ENCODE peak calls at places on chromosomes 5 and 9, in four cellular contexts. One of them, this sample, is unnamed.

GRCh38 chr5:133854554-133854953 is 113.9 kb downstream of the C5orf15 start:
- DNase-seq in HepG2: no peak
- DNase-seq in K562: no peak
- DNase-seq in GM12878: no peak
- DNase-seq in this sample: no peak

GRCh38 chr5:38453506-38453905 is 102.9 kb downstream of the LIFR start:
- DNase-seq in HepG2: no peak
- DNase-seq in K562: no peak
- DNase-seq in GM12878: peak
- DNase-seq in this sample: no peak

GRCh38 chr9:84851935-84852585 is 182.5 kb downstream of the NTRK2 start:
- DNase-seq in HepG2: no peak
- DNase-seq in K562: no peak
- DNase-seq in GM12878: no peak
- DNase-seq in this sample: peak

GRCh38 chr9:80496901-80497565 is 925.3 kb downstream of the TLE4 start:
- DNase-seq in HepG2: no peak
- DNase-seq in K562: no peak
- DNase-seq in GM12878: no peak
- DNase-seq in this sample: no peak

GRCh38 chr5:145510324-145510723 is 324.8 kb downstream of the PRELID2 start:
- DNase-seq in HepG2: no peak
- DNase-seq in K562: no peak
- DNase-seq in GM12878: no peak
- DNase-seq in this sample: no peak

GRCh38 chr9:108241384-108241783 is 614.4 kb downstream of the ACTL7B start:
- DNase-seq in HepG2: no peak
- DNase-seq in K562: no peak
- DNase-seq in GM12878: no peak
- DNase-seq in this sample: no peak

GRCh38 chr9:109771796-109772525 is 8.0 kb upstream of the PALM2AKAP2 start:
- DNase-seq in HepG2: no peak
- DNase-seq in K562: no peak
- DNase-seq in GM12878: no peak
- DNase-seq in this sample: no peak

GRCh38 chr5:95895771-95896170 is 65.9 kb downstream of the ELL2 start:
- DNase-seq in HepG2: no peak
- DNase-seq in K562: no peak
- DNase-seq in GM12878: no peak
- DNase-seq in this sample: no peak

GRCh38 chr9:72753261-72753893 is 199.5 kb downstream of the ALDH1A1 start:
- DNase-seq in HepG2: no peak
- DNase-seq in K562: no peak
- DNase-seq in GM12878: no peak
- DNase-seq in this sample: peak

GRCh38 chr5:135538261-135538660 is 2.5 kb upstream of the NEUROG1 start:
- DNase-seq in HepG2: no peak
- DNase-seq in K562: no peak
- DNase-seq in GM12878: no peak
- DNase-seq in this sample: no peak

GRCh38 chr9:89439571-89439970 is 58.3 kb downstream of the SEMA4D start:
- DNase-seq in HepG2: no peak
- DNase-seq in K562: no peak
- DNase-seq in GM12878: no peak
- DNase-seq in this sample: no peak

GRCh38 chr9:102185962-102186361 is 447.5 kb upstream of the GRIN3A start:
- DNase-seq in HepG2: no peak
- DNase-seq in K562: no peak
- DNase-seq in GM12878: no peak
- DNase-seq in this sample: no peak

GRCh38 chr5:151047814-151048425 is 27.5 kb downstream of the GPX3 start:
- DNase-seq in HepG2: peak
- DNase-seq in K562: peak
- DNase-seq in GM12878: no peak
- DNase-seq in this sample: no peak

GRCh38 chr5:135042595-135042994 is 8.6 kb upstream of the PITX1 start:
- DNase-seq in HepG2: no peak
- DNase-seq in K562: no peak
- DNase-seq in GM12878: no peak
- DNase-seq in this sample: no peak

GRCh38 chr5:53378590-53379247 is 101.7 kb upstream of the FST start:
- DNase-seq in HepG2: no peak
- DNase-seq in K562: no peak
- DNase-seq in GM12878: no peak
- DNase-seq in this sample: no peak

GRCh38 chr5:141954193-141954592 is 3.8 kb downstream of the PCDH12 start:
- DNase-seq in HepG2: no peak
- DNase-seq in K562: no peak
- DNase-seq in GM12878: no peak
- DNase-seq in this sample: no peak

GRCh38 chr5:58246521-58246944 is 213.4 kb downstream of the PLK2 start:
- DNase-seq in HepG2: no peak
- DNase-seq in K562: no peak
- DNase-seq in GM12878: no peak
- DNase-seq in this sample: no peak

GRCh38 chr9:97954550-97954989 is 16.6 kb upstream of the HEMGN start:
- DNase-seq in HepG2: peak
- DNase-seq in K562: peak
- DNase-seq in GM12878: no peak
- DNase-seq in this sample: peak

GRCh38 chr5:146510528-146510927 is 5.5 kb downstream of the GPR151 start:
- DNase-seq in HepG2: no peak
- DNase-seq in K562: no peak
- DNase-seq in GM12878: no peak
- DNase-seq in this sample: no peak

GRCh38 chr9:38682713-38683112 is 37.2 kb downstream of the FAM240B start:
- DNase-seq in HepG2: peak
- DNase-seq in K562: peak
- DNase-seq in GM12878: no peak
- DNase-seq in this sample: peak

GRCh38 chr5:956941-957729 is 51.5 kb upstream of the NKD2 start:
- DNase-seq in HepG2: peak
- DNase-seq in K562: peak
- DNase-seq in GM12878: no peak
- DNase-seq in this sample: peak

GRCh38 chr9:107782381-107782780 is 292.8 kb upstream of the KLF4 start:
- DNase-seq in HepG2: no peak
- DNase-seq in K562: no peak
- DNase-seq in GM12878: no peak
- DNase-seq in this sample: no peak

GRCh38 chr5:135450957-135451356 is 1.2 kb downstream of the TIFAB start:
- DNase-seq in HepG2: no peak
- DNase-seq in K562: no peak
- DNase-seq in GM12878: no peak
- DNase-seq in this sample: no peak

GRCh38 chr9:105243015-105243686 is 1.3 kb upstream of the SLC44A1 start:
- DNase-seq in HepG2: no peak
- DNase-seq in K562: no peak
- DNase-seq in GM12878: no peak
- DNase-seq in this sample: no peak

GRCh38 chr5:957730-958485 is 50.7 kb upstream of the NKD2 start:
- DNase-seq in HepG2: no peak
- DNase-seq in K562: no peak
- DNase-seq in GM12878: no peak
- DNase-seq in this sample: no peak

GRCh38 chr9:123150708-123151503 is 117.4 kb downstream of the GPR21 start:
- DNase-seq in HepG2: no peak
- DNase-seq in K562: no peak
- DNase-seq in GM12878: no peak
- DNase-seq in this sample: no peak

GRCh38 chr5:152593388-152593787 is 188.3 kb upstream of the NMUR2 start:
- DNase-seq in HepG2: peak
- DNase-seq in K562: no peak
- DNase-seq in GM12878: no peak
- DNase-seq in this sample: no peak

GRCh38 chr9:89558500-89558899 is 46.3 kb upstream of the GADD45G start:
- DNase-seq in HepG2: no peak
- DNase-seq in K562: no peak
- DNase-seq in GM12878: no peak
- DNase-seq in this sample: no peak

GRCh38 chr9:111074395-111074794 is 36.1 kb upstream of the LPAR1 start:
- DNase-seq in HepG2: no peak
- DNase-seq in K562: no peak
- DNase-seq in GM12878: no peak
- DNase-seq in this sample: no peak

GRCh38 chr9:134057311-134057665 is 10.5 kb downstream of the BRD3 start:
- DNase-seq in HepG2: no peak
- DNase-seq in K562: no peak
- DNase-seq in GM12878: no peak
- DNase-seq in this sample: no peak
- TF ChIP-seq POLR2AphosphoS2 in HepG2: no peak
- TF ChIP-seq POLR2AphosphoS2 in K562: no peak
- TF ChIP-seq POLR2AphosphoS2 in GM12878: no peak
- TF ChIP-seq POLR2AphosphoS2 in this sample: no peak

GRCh38 chr5:115170128-115170923 is 618 bp upstream of the TRIM36 start:
- DNase-seq in HepG2: no peak
- DNase-seq in K562: no peak
- DNase-seq in GM12878: no peak
- DNase-seq in this sample: peak
- TF ChIP-seq JUNB in HepG2: no peak
- TF ChIP-seq JUNB in K562: no peak
- TF ChIP-seq JUNB in GM12878: no peak
- TF ChIP-seq JUNB in this sample: no peak

DNA sequence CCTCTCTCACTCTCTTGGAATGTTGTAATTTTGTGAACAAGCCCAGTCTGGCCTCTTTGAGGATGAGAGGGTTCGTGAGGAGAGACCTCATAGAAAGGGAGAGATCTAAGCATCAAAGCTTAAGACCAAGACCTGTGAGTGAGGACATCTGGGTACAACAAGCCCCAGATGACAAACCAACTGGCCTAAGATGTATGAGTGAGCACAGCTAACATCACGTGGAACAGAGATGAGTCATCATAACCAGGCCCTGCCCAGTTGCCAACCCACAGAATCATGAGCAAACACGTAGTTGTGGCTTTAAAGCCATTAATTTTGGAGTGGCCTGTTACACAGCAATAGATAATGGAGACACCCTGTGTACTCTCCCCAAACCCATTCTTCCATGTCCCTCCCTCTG is 439.1 kb upstream of the KIF2A start:
- DNase-seq in HepG2: no peak
- DNase-seq in K562: peak
- DNase-seq in GM12878: peak
- DNase-seq in this sample: peak
- TF ChIP-seq POLR2AphosphoS2 in HepG2: no peak
- TF ChIP-seq POLR2AphosphoS2 in K562: no peak
- TF ChIP-seq POLR2AphosphoS2 in GM12878: no peak
- TF ChIP-seq POLR2AphosphoS2 in this sample: no peak

GRCh38 chr5:8740595-8740994 is 805.3 kb downstream of the SEMA5A start:
- DNase-seq in HepG2: no peak
- DNase-seq in K562: no peak
- DNase-seq in GM12878: no peak
- DNase-seq in this sample: no peak
- TF ChIP-seq JUNB in HepG2: no peak
- TF ChIP-seq JUNB in K562: no peak
- TF ChIP-seq JUNB in GM12878: no peak
- TF ChIP-seq JUNB in this sample: no peak

GRCh38 chr9:81685763-81686613 is 3.4 kb downstream of the TLE1 start:
- DNase-seq in HepG2: peak
- DNase-seq in K562: no peak
- DNase-seq in GM12878: no peak
- DNase-seq in this sample: no peak
- TF ChIP-seq POLR2AphosphoS2 in HepG2: no peak
- TF ChIP-seq POLR2AphosphoS2 in K562: no peak
- TF ChIP-seq POLR2AphosphoS2 in GM12878: no peak
- TF ChIP-seq POLR2AphosphoS2 in this sample: no peak

GRCh38 chr5:154971501-154971900 is 30.6 kb downstream of the MRPL22 start:
- DNase-seq in HepG2: no peak
- DNase-seq in K562: no peak
- DNase-seq in GM12878: no peak
- DNase-seq in this sample: no peak

GRCh38 chr5:154970759-154971158 is 29.9 kb downstream of the MRPL22 start:
- DNase-seq in HepG2: peak
- DNase-seq in K562: no peak
- DNase-seq in GM12878: no peak
- DNase-seq in this sample: no peak

GRCh38 chr5:154968953-154969352 is 28.1 kb downstream of the MRPL22 start:
- DNase-seq in HepG2: no peak
- DNase-seq in K562: peak
- DNase-seq in GM12878: no peak
- DNase-seq in this sample: no peak

GRCh38 chr5:154966081-154966841 is 25.4 kb downstream of the MRPL22 start:
- DNase-seq in HepG2: no peak
- DNase-seq in K562: no peak
- DNase-seq in GM12878: no peak
- DNase-seq in this sample: no peak

GRCh38 chr5:154967419-154968024 is 26.6 kb downstream of the MRPL22 start:
- DNase-seq in HepG2: no peak
- DNase-seq in K562: peak
- DNase-seq in GM12878: no peak
- DNase-seq in this sample: peak
- TF ChIP-seq JUNB in HepG2: no peak
- TF ChIP-seq JUNB in K562: no peak
- TF ChIP-seq JUNB in GM12878: no peak
- TF ChIP-seq JUNB in this sample: no peak

GRCh38 chr9:22078081-22078480 is 69.0 kb upstream of the CDKN2B start:
- DNase-seq in HepG2: no peak
- DNase-seq in K562: no peak
- DNase-seq in GM12878: no peak
- DNase-seq in this sample: no peak

GRCh38 chr9:22084336-22085035 is 75.4 kb upstream of the CDKN2B start:
- DNase-seq in HepG2: peak
- DNase-seq in K562: no peak
- DNase-seq in GM12878: no peak
- DNase-seq in this sample: no peak

DNA sequence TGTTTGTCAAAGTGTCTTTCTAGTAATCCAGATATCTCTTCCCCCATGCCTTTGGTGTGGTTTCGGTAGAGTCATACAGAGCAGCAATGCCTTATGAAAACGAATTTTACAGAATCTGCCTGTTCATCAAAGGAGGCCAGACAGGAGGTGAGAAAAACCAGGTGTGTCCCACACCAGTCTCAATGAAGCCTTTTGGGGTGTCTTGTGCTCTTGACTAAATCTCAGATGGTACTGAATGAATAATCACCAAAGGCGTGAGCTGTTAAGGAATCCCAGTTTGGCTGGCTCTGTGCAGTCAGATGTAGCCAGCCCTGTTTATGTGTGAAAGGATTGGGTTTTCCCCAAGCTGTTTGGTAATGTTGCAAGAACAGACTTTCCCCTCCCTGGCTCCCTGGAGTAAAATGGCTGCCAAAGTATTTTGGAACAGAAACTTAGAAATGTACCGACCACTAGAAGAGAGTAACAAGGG is 70.8 kb upstream of the CDKN2B start:
- DNase-seq in HepG2: no peak
- DNase-seq in K562: no peak
- DNase-seq in GM12878: peak
- DNase-seq in this sample: no peak
- TF ChIP-seq POLR2AphosphoS2 in HepG2: no peak
- TF ChIP-seq POLR2AphosphoS2 in K562: no peak
- TF ChIP-seq POLR2AphosphoS2 in GM12878: no peak
- TF ChIP-seq POLR2AphosphoS2 in this sample: no peak

This sample was measured in A549.